ENCODE peak calls at places on chromosomes 4 and X, in six cellular contexts. D is HFF-Myc, E is transverse colon, J is thoracic aorta, V is mesothelial cell of epicardium, U is kidney. S is an unnamed sample.

GRCh38 chr4:152572417-152573086 is 36.7 kb upstream of the FBXW7 start:
- DNase-seq in U (no peak), E (no peak), D (no peak), V (no peak), J (no peak), S (no peak)

GRCh38 chr4:79848329-79848728 is 224.7 kb downstream of the ANTXR2 start:
- DNase-seq in J (no peak), E (no peak), U (no peak), D (no peak), V (no peak), S (no peak)

GRCh38 chrX:124540474-124540873 is 194.1 kb downstream of the SH2D1A start:
- DNase-seq in U (no peak), D (no peak), J (no peak), V (no peak), E (no peak), S (no peak)

GRCh38 chr4:129950217-129950616 is 854.3 kb downstream of the C4orf33 start:
- DNase-seq in V (no peak), J (no peak), U (no peak), E (no peak), D (no peak), S (no peak)

GRCh38 chrX:81857192-81857591 is 655.3 kb downstream of the SH3BGRL start:
- DNase-seq in D (no peak), E (no peak), J (no peak), V (no peak), U (no peak), S (no peak)

GRCh38 chrX:95290455-95290854 is 1394.2 kb upstream of the DIAPH2 start:
- DNase-seq in V (no peak), J (no peak), E (no peak), D (no peak), U (no peak), S (no peak)

GRCh38 chr4:156347412-156348075 is 393.9 kb upstream of the CTSO start:
- DNase-seq in V (no peak), E (no peak), D (peak), J (no peak), U (no peak), S (no peak)

GRCh38 chr4:39255266-39255665 is 72.9 kb downstream of the WDR19 start:
- DNase-seq in E (no peak), U (no peak), J (no peak), V (no peak), D (peak), S (no peak)

GRCh38 chr4:148790691-148791090 is 348.5 kb upstream of the NR3C2 start:
- DNase-seq in U (no peak), E (no peak), V (no peak), D (no peak), J (no peak), S (no peak)

GRCh38 chrX:84320606-84321005 is 132.6 kb upstream of the RPS6KA6 start:
- DNase-seq in V (no peak), J (no peak), D (no peak), E (no peak), U (no peak), S (no peak)

GRCh38 chr4:169399976-169400767 is 129.4 kb upstream of the SH3RF1 start:
- DNase-seq in U (no peak), E (no peak), D (no peak), V (no peak), J (no peak), S (no peak)

GRCh38 chr4:119031218-119031617 is 104.4 kb upstream of the MYOZ2 start:
- DNase-seq in J (no peak), E (no peak), U (no peak), V (no peak), D (no peak), S (no peak)

GRCh38 chr4:51853027-51853682 is 10.2 kb downstream of the DCUN1D4 start:
- DNase-seq in E (peak), V (no peak), D (no peak), U (no peak), J (no peak), S (no peak)

GRCh38 chr4:180449395-180449956 is 1793.7 kb upstream of the TENM3 start:
- DNase-seq in J (no peak), U (no peak), V (no peak), D (no peak), E (no peak), S (no peak)
- TF ChIP-seq CTCF in J (no peak), U (peak), V (peak), D (no peak), E (no peak), S (peak)

GRCh38 chr4:38169524-38169923 is 209.3 kb downstream of the PTTG2 start:
- DNase-seq in E (no peak), V (no peak), D (no peak), J (no peak), U (no peak), S (no peak)
- TF ChIP-seq CTCF in E (peak), V (no peak), D (no peak), J (no peak), U (no peak), S (no peak)

GRCh38 chrX:149939271-149940014 is 1.2 kb upstream of the EOLA2 start:
- DNase-seq in E (peak), J (peak), V (peak), D (peak), U (peak), S (peak)

GRCh38 chrX:149937881-149938426 is 337 bp downstream of the EOLA2 start:
- DNase-seq in D (no peak), E (peak), U (peak), V (no peak), J (no peak), S (no peak)

GRCh38 chrX:149938427-149939270 is at the start of gene EOLA2:
- DNase-seq in V (peak), D (peak), J (peak), E (peak), U (peak), S (peak)

GRCh38 chrX:149940015-149940716 is 1.9 kb upstream of the EOLA2 start:
- DNase-seq in E (peak), U (peak), V (peak), J (peak), D (peak), S (peak)
- TF ChIP-seq CTCF in E (no peak), U (peak), V (peak), J (no peak), D (no peak), S (no peak)

GRCh38 chrX:44947995-44948394 is 75.0 kb downstream of the KDM6A start:
- DNase-seq in U (no peak), E (no peak), D (no peak), J (no peak), V (no peak), S (no peak)

GRCh38 chrX:44944894-44945293 is 71.9 kb downstream of the KDM6A start:
- DNase-seq in J (no peak), U (no peak), D (no peak), E (no peak), V (no peak), S (no peak)

GRCh38 chrX:44946771-44947170 is 73.8 kb downstream of the KDM6A start:
- DNase-seq in U (no peak), J (no peak), E (no peak), V (no peak), D (no peak), S (no peak)

GRCh38 chrX:44943007-44943406 is 70.0 kb downstream of the KDM6A start:
- DNase-seq in E (no peak), J (no peak), V (no peak), D (no peak), U (no peak), S (no peak)

DNA sequence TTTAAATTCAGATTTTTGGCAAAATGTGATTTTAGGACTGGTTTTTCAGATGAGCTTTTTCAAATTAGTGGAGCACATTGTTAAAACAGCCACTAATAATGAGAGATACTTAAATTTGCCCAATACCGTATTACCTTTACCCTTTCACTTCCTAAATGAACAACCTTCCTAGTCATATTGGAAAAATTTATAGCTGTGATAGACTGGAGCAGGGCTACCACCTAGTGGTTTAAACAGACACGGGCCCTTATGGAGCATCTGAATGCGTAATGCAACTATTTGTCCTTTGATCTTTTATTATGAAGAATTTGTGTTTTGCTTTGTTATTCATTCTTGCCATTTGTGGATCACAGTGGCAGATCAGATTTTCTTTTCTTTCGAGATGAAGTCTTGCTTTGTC is 72.7 kb downstream of the KDM6A start:
- DNase-seq in D (no peak), E (no peak), V (no peak), J (no peak), U (no peak), S (no peak)
- TF ChIP-seq CTCF in D (no peak), E (no peak), V (no peak), J (no peak), U (peak), S (no peak)

GRCh38 chr4:98094118-98094517 is 49.2 kb downstream of the STPG2 start:
- DNase-seq in V (no peak), J (no peak), U (no peak), E (no peak), D (no peak), S (no peak)

DNA sequence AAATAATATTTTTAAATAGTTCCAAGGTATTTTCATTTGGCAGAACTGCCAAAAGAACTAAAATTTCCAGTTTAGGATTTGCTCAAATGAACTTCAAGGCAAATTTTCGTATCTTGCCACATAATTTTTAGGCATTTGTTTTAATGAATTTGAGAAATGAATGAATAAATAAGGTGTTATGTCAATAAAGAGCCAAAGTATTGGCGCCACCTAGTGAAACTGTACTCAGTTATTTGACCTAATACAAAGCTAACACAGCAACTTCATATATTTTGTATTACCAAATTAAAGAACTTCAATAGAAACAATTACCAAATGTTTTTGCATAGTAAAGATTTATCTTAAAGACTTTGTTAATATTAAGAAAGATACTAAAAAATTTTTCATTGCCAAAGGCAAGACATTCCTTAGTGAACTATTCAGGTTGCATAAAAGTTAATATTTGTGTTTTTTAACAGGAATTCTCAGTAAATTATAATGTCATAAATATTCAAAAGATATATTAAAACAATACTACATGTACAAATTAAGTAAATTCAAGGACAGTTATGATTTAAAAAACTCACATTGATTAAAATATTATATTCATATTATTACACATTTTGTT is 50.3 kb downstream of the STPG2 start:
- DNase-seq in U (no peak), J (no peak), E (no peak), D (peak), V (no peak), S (no peak)
- TF ChIP-seq CTCF in U (peak), J (no peak), E (no peak), D (peak), V (peak), S (peak)

GRCh38 chr4:41752081-41752836 is 3.7 kb upstream of the PHOX2B start:
- DNase-seq in D (no peak), U (no peak), V (no peak), J (no peak), E (no peak), S (no peak)

GRCh38 chr4:41750158-41750623 is 1.7 kb upstream of the PHOX2B start:
- DNase-seq in J (no peak), D (no peak), V (no peak), E (no peak), U (no peak), S (no peak)

GRCh38 chr4:41750624-41751324 is 2.2 kb upstream of the PHOX2B start:
- DNase-seq in D (no peak), E (no peak), V (no peak), J (no peak), U (peak), S (no peak)

GRCh38 chr4:41749650-41750049 is 1.1 kb upstream of the PHOX2B start:
- DNase-seq in D (no peak), V (no peak), U (no peak), E (no peak), J (no peak), S (no peak)

DNA sequence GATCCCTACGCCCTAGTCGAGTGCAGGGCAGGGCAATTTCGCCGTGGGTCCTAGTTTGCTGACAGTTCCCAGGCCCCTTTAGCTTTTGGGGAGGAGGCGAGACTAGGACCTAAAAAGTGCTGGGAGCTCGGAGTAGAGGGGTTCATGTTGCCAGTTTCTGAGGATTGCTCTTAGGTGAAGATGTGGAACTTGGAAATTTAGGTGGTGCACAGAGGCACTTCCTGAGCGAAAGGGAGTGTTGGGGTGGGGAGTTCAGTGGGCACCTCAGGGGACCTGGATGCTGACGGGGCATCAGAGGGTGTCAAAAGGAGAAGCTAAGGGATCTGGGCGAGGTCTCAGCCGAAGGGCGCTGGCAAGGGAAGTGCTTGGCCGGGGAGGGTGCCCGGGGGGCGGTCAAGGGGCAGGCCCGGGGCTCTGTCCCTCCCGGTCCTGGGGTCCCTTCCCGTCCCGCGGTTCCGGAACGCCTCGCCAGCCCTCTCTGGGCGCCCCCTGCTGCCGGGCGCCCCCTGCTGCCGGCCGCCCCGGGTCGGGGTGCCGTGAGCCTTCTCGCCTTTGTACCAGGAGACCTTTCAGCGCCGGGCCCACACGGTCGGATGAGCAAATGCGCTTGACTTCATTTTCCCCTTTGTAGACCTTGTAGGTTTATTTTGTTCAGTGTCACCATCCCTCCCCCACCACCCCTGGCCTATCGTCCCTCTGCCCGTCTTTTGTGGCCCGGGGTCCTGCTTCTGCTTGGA is 3.0 kb upstream of the PHOX2B start:
- DNase-seq in V (no peak), E (no peak), J (no peak), U (peak), D (no peak), S (no peak)
- TF ChIP-seq CTCF in V (no peak), E (no peak), J (no peak), U (no peak), D (peak), S (peak)

S was measured in type B pancreatic cell.